ENCODE peak calls at places on chromosomes 7 and 10, in five cellular contexts. X is A549, Z is ovary, N is thyroid gland, T is suprapubic skin. O is an unnamed sample.

GRCh38 chr10:60664859-60665258 is 113.4 kb upstream of the CDK1 start:
- DNase-seq in X (no peak), T (no peak), N (no peak), Z (no peak), O (no peak)

GRCh38 chr10:14403846-14404623 is 73.3 kb upstream of the FRMD4A start:
- DNase-seq in T (no peak), X (no peak), N (no peak), Z (no peak), O (no peak)

GRCh38 chr10:100148353-100149211 is 37.2 kb downstream of the ERLIN1 start:
- DNase-seq in Z (no peak), T (no peak), X (peak; percentile 11), N (no peak), O (no peak)

GRCh38 chr7:140564643-140565042 is 76.0 kb downstream of the DENND2A start:
- DNase-seq in N (no peak), Z (no peak), T (no peak), X (no peak), O (no peak)

GRCh38 chr7:117857718-117858117 is 15.5 kb downstream of the CTTNBP2 start:
- DNase-seq in Z (no peak), T (no peak), N (no peak), X (no peak), O (no peak)

GRCh38 chr7:155852426-155853301 is 40.4 kb upstream of the SHH start:
- DNase-seq in X (no peak), T (peak; percentile 19), Z (no peak), N (no peak), O (no peak)

GRCh38 chr10:107548301-107548700 is 383.8 kb upstream of the SORCS1 start:
- DNase-seq in X (no peak), Z (no peak), N (no peak), T (no peak), O (no peak)

GRCh38 chr10:85421421-85421820 is 945.2 kb downstream of the GRID1 start:
- DNase-seq in N (no peak), Z (no peak), T (no peak), X (no peak), O (no peak)

GRCh38 chr10:22436526-22436892 is 91.2 kb downstream of the SPAG6 start:
- DNase-seq in Z (no peak), X (no peak), T (no peak), N (no peak), O (no peak)

GRCh38 chr7:130865408-130866236 is 131.6 kb upstream of the KLF14 start:
- DNase-seq in X (no peak), Z (no peak), N (no peak), T (no peak), O (no peak)

GRCh38 chr10:130720235-130720634 is 584.0 kb downstream of the GLRX3 start:
- DNase-seq in Z (no peak), T (no peak), X (no peak), N (no peak), O (no peak)

GRCh38 chr10:33216661-33217427 is 117.6 kb downstream of the NRP1 start:
- DNase-seq in X (peak; percentile 40), T (no peak), Z (no peak), N (no peak), O (no peak)

GRCh38 chr10:11663763-11664555 is 52.5 kb upstream of the USP6NL start:
- DNase-seq in T (no peak), Z (no peak), X (no peak), N (no peak), O (peak; percentile 80)

GRCh38 chr10:94211187-94211529 is 151.6 kb downstream of the NOC3L start:
- DNase-seq in X (no peak), Z (no peak), T (no peak), N (no peak), O (no peak)

GRCh38 chr7:22110227-22110839 is 164.6 kb upstream of the CDCA7L start:
- DNase-seq in T (no peak), X (peak; percentile 63), N (peak; percentile 75), Z (peak; percentile 71), O (no peak)

GRCh38 chr7:51292596-51292995 is 24.0 kb downstream of the COBL start:
- DNase-seq in X (no peak), Z (no peak), T (no peak), N (no peak), O (no peak)

GRCh38 chr7:117597755-117598154 is 117.9 kb downstream of the CFTR start:
- DNase-seq in X (no peak), T (no peak), N (no peak), Z (no peak), O (no peak)

GRCh38 chr7:32761451-32762320 is 129.9 kb downstream of the KBTBD2 start:
- DNase-seq in N (peak; percentile 33), X (no peak), Z (no peak), T (no peak), O (no peak)

GRCh38 chr7:132500727-132501410 is 75.4 kb downstream of the PLXNA4 start:
- DNase-seq in N (peak; percentile 35), Z (peak; percentile 75), T (no peak), X (no peak), O (no peak)

GRCh38 chr10:101562231-101562630 is 25.8 kb downstream of the POLL start:
- DNase-seq in Z (no peak), T (no peak), X (no peak), N (no peak), O (no peak)

GRCh38 chr7:727806-728460 is 852 bp upstream of the PRKAR1B start:
- DNase-seq in T (no peak), N (no peak), X (no peak), Z (no peak), O (no peak)

GRCh38 chr7:3897430-3898385 is 596.7 kb downstream of the SDK1 start:
- DNase-seq in T (no peak), X (peak; percentile 36), Z (peak; percentile 40), N (peak; percentile 38), O (peak; percentile 74)

GRCh38 chr10:3828404-3829192 is 43.6 kb upstream of the KLF6 start:
- DNase-seq in N (peak; percentile 44), Z (no peak), T (no peak), X (no peak), O (no peak)

GRCh38 chr7:37550426-37550825 is 101.8 kb upstream of the ELMO1 start:
- DNase-seq in X (no peak), T (no peak), N (no peak), Z (no peak), O (no peak)

GRCh38 chr7:134014935-134015334 is 112.2 kb upstream of the LRGUK start:
- DNase-seq in N (no peak), X (no peak), Z (no peak), T (no peak), O (no peak)

GRCh38 chr7:46032936-46033335 is 111.9 kb upstream of the IGFBP3 start:
- DNase-seq in N (no peak), T (no peak), Z (no peak), X (no peak), O (no peak)

GRCh38 chr10:22325272-22325947 is 4.5 kb downstream of the BMI1 start:
- DNase-seq in T (peak; percentile 84), N (peak; percentile 67), X (peak; percentile 87), Z (peak; percentile 86), O (peak; percentile 91)

GRCh38 chr7:767941-768729 is 41.1 kb upstream of the PRKAR1B start:
- DNase-seq in T (no peak), X (no peak), N (no peak), Z (peak; percentile 88), O (no peak)

GRCh38 chr10:96043895-96044580 is 655 bp downstream of the CCNJ start:
- DNase-seq in N (peak; percentile 51), T (peak; percentile 80), X (peak; percentile 53), Z (peak; percentile 34), O (peak; percentile 75)

GRCh38 chr10:4693967-4694366 is 132.0 kb upstream of the AKR1E2 start:
- DNase-seq in T (no peak), N (no peak), X (no peak), Z (no peak), O (no peak)

GRCh38 chr7:1369856-1370657 is 89.2 kb downstream of the MICALL2 start:
- DNase-seq in T (no peak), Z (no peak), X (no peak), N (no peak), O (no peak)

GRCh38 chr7:12896316-12896715 is 208.9 kb downstream of the ARL4A start:
- DNase-seq in N (no peak), Z (no peak), T (no peak), X (no peak), O (no peak)

GRCh38 chr10:63795461-63795860 is 274.3 kb downstream of the REEP3 start:
- DNase-seq in X (no peak), N (no peak), Z (no peak), T (no peak), O (no peak)

GRCh38 chr7:121385800-121386179 is 10.3 kb downstream of the FAM3C start:
- DNase-seq in T (no peak), X (no peak), Z (no peak), N (no peak), O (no peak)

GRCh38 chr10:30583778-30584415 is 45.7 kb downstream of the LYZL2 start:
- DNase-seq in N (peak; percentile 79), T (peak; percentile 72), X (peak; percentile 74), Z (peak; percentile 67), O (peak; percentile 60)

GRCh38 chr10:50224330-50224952 is 26.9 kb downstream of the ASAH2 start:
- DNase-seq in X (peak; percentile 27), N (no peak), Z (no peak), T (no peak), O (peak; percentile 68)

GRCh38 chr7:42380411-42380810 is 143.4 kb upstream of the GLI3 start:
- DNase-seq in X (no peak), N (no peak), Z (no peak), T (no peak), O (no peak)

DNA sequence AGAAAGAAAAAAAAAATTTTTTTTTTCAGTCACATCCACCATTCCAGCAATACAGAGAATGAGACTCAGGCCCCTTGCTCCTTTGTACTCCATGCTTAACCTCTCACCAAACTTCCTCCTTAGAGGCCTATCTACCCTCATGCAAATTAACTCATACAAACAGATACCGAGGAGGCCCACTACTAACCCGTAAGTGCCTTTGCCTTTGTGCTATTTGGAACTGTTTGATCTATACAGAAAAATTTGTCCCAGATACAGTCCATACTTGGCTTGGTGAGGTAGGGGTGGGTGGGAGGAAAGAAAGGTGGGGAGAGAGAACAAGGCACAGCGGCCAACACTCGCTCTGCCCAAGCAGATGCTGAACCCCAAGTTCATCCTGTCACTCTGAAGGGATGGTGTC is 87.8 kb upstream of the DUSP5 start:
- DNase-seq in X (no peak), Z (no peak), T (no peak), N (no peak), O (no peak)
- TF ChIP-seq POLR2A in X (no peak), Z (no peak), T (no peak), N (no peak), O (no peak)

DNA sequence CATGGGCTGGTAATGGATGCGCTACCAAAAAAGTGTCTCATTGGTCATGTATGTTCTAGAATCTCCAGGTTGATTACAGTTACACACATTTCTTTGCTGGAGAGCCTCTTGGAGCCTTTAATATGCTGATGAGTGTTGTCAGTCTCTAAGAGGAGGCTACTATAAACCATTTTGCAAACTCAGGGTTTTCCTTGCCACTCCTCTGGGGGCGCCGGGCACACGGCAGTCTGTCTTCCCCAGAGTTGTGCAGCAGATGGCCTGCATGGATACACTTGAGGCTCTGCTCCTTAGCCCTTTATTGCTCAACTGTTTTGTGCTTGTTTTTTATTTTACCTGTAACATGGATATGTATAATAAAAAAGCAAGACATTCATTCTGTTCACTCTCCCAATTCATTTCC is 196.5 kb downstream of the ACTR3B start:
- DNase-seq in Z (no peak), N (no peak), T (no peak), X (no peak), O (no peak)
- TF ChIP-seq CTCF in Z (no peak), N (no peak), T (no peak), X (no peak), O (no peak)

GRCh38 chr10:90605506-90605905 is 252.3 kb downstream of the HTR7 start:
- DNase-seq in Z (no peak), N (no peak), T (no peak), X (no peak), O (no peak)
- H3K4me3 ChIP-seq in Z (no peak overlapping the region), N (no peak overlapping the region), T (no peak overlapping the region), X (no peak overlapping the region), O (no peak overlapping the region)

GRCh38 chr10:109972372-109973001 is 35.3 kb upstream of the ADD3 start:
- DNase-seq in N (no peak), Z (no peak), X (no peak), T (no peak), O (no peak)
- TF ChIP-seq POLR2A in N (no peak), Z (no peak), X (no peak), T (no peak), O (no peak)